ENCODE peak calls at places on chromosomes 3 and 15, in seven cellular contexts. Y is K562, J is H1, L is HCT116, R is HepG2, G is SK-N-SH, N is GM12878. H is an unnamed sample.

GRCh38 chr15:42544858-42545629 is 3.5 kb downstream of the LRRC57 start:
- DNase-seq in R (no peak), L (no peak), Y (peak), J (no peak), G (no peak), N (no peak), H (no peak)

GRCh38 chr3:171654809-171655208 is 155.5 kb downstream of the PLD1 start:
- DNase-seq in N (no peak), L (no peak), G (no peak), R (no peak), Y (no peak), J (no peak), H (peak)

GRCh38 chr3:16182183-16182582 is 7.7 kb downstream of the GALNT15 start:
- DNase-seq in R (no peak), L (no peak), N (no peak), G (no peak), Y (no peak), J (no peak), H (no peak)

GRCh38 chr3:36707623-36708409 is 56.5 kb downstream of the DCLK3 start:
- DNase-seq in J (no peak), N (no peak), G (no peak), L (peak), R (no peak), Y (peak), H (no peak)

GRCh38 chr15:43550527-43551363 is 33.3 kb downstream of the MAP1A start:
- DNase-seq in J (no peak), Y (no peak), R (no peak), L (no peak), G (no peak), N (no peak), H (no peak)

GRCh38 chr15:90959894-90960293 is 5.2 kb downstream of the RCCD1 start:
- DNase-seq in L (no peak), Y (no peak), J (no peak), R (no peak), N (no peak), G (no peak), H (no peak)

GRCh38 chr3:44050051-44050570 is 191.6 kb upstream of the TOPAZ1 start:
- DNase-seq in L (no peak), R (no peak), G (no peak), N (no peak), J (no peak), Y (no peak), H (no peak)

GRCh38 chr3:158532099-158532734 is 38.8 kb upstream of the MLF1 start:
- DNase-seq in R (peak), Y (peak), J (no peak), N (no peak), L (peak), G (peak), H (peak)

GRCh38 chr3:12371525-12372140 is 82.8 kb downstream of the PPARG start:
- DNase-seq in G (peak), N (no peak), R (no peak), Y (no peak), L (no peak), J (no peak), H (no peak)

GRCh38 chr3:30681276-30682211 is 75.1 kb downstream of the TGFBR2 start:
- DNase-seq in R (no peak), N (no peak), J (no peak), L (no peak), G (peak), Y (no peak), H (no peak)

GRCh38 chr3:46127503-46127902 is 80.6 kb downstream of the CCR1 start:
- DNase-seq in J (no peak), G (no peak), N (no peak), L (peak), Y (no peak), R (peak), H (peak)

DNA sequence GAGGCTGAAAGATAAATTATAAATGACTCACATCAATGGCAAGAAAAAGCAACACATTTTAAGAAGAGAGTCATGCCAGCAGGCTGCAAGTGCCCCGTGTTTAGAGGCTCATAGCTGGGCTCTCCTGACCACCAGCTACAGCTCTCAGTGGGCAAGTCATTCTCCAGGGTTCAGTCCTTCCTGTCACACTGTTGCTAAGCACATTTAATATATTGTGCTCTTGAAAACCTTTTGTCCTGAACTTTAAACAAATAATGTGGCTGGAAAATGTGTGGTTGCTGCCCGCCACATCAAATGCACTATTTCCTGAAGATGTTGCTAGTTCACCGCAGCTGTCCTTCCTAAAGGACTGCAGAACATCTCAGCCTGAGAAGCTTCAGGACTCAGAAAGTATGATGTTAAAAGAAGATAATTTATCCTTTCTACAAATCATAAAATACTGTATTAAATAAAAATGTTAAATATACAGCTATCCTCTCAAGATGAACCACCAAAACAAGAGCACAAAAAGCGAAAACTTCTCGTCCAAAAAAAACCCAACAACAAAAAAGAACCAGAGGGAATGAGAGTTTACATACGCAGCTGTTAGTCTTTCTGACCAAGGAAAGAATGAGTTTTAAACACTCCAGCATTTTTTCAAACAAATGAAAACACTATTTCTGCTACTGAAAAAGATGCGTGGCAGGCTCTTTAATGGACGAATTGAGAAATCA is 956 bp downstream of the TARS3 start:
- DNase-seq in Y (no peak), G (peak), L (no peak), N (peak), J (no peak), R (no peak), H (peak)
- TF ChIP-seq JUND in Y (no peak), G (no peak), L (no peak), N (no peak), J (no peak), R (no peak), H (no peak)

GRCh38 chr3:119695480-119695879 is 7.3 kb upstream of the CFAP91 start:
- DNase-seq in N (no peak), Y (peak), G (no peak), J (no peak), R (no peak), L (peak), H (no peak)

DNA sequence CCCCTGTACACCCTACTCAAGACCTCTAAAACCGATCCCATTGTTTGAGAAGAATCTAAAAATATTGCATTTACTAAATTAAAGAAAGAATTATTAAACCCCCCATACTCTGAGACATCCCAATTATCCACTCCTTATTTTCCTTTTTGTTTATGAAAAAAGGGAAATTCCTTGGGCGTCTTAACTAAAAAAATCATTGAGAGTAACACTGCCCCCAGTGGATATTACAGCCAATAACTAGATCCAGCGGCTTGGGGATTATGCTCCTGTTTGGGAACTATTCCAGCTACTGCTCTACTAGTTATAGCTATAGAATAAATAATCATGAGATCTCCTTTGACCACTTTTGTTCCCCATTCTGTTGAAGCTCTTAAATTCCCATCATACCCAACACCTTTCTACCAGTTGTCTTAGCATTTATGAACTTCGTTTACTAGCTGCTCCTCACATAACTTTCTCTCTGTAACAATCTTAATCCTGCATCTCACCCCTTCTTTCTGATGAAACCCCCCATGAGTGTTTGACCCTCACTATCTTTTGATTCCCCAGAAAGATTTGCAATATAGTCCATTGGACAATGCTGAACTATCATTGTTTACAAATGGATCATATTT is 12.7 kb upstream of the CFAP91 start:
- DNase-seq in G (peak), J (no peak), L (no peak), R (peak), N (no peak), Y (peak), H (peak)
- TF ChIP-seq JUND in G (no peak), J (no peak), L (no peak), R (no peak), N (no peak), Y (no peak), H (no peak)

GRCh38 chr3:49244589-49245205 is 32.3 kb downstream of the C3orf62 start:
- DNase-seq in Y (no peak), L (no peak), G (no peak), R (no peak), N (no peak), J (no peak), H (no peak)
- TF ChIP-seq JUND in Y (no peak), L (peak), G (no peak), R (no peak), N (no peak), J (no peak), H (no peak)

GRCh38 chr3:24344784-24345439 is 149.7 kb downstream of the THRB start:
- DNase-seq in L (no peak), G (no peak), J (no peak), Y (no peak), N (no peak), R (no peak), H (no peak)
- TF ChIP-seq JUND in L (no peak), G (no peak), J (no peak), Y (no peak), N (no peak), R (no peak), H (no peak)

DNA sequence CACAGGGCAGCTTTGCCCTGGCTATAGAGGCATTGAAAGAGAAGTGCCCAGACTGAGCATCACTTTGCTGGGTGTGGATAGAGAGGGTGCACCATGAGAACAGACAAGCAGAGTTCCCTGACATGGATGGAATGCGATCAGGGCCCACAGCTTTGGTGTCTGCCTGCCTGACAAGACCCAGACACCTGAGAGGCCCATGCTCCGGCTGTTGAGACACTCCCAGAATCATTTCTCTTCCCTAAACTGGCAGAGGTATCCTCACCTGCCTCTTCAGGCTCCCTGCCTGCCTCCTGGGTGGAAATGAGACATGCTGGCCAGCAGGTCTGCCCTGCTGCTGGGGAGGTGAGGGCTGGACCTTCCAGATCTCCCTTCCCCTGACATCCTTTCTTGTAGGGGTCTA is 10.4 kb upstream of the CHST14 start:
- DNase-seq in L (no peak), Y (no peak), N (no peak), R (no peak), J (no peak), G (no peak), H (no peak)
- TF ChIP-seq JUND in L (no peak), Y (no peak), N (no peak), R (no peak), J (no peak), G (no peak), H (no peak)

GRCh38 chr3:59212128-59212764 is 162.4 kb upstream of the CFAP20DC start:
- DNase-seq in L (peak), J (no peak), N (peak), R (peak), Y (peak), G (peak), H (peak)
- TF ChIP-seq JUND in L (no peak), J (no peak), N (no peak), R (no peak), Y (no peak), G (no peak), H (no peak)

DNA sequence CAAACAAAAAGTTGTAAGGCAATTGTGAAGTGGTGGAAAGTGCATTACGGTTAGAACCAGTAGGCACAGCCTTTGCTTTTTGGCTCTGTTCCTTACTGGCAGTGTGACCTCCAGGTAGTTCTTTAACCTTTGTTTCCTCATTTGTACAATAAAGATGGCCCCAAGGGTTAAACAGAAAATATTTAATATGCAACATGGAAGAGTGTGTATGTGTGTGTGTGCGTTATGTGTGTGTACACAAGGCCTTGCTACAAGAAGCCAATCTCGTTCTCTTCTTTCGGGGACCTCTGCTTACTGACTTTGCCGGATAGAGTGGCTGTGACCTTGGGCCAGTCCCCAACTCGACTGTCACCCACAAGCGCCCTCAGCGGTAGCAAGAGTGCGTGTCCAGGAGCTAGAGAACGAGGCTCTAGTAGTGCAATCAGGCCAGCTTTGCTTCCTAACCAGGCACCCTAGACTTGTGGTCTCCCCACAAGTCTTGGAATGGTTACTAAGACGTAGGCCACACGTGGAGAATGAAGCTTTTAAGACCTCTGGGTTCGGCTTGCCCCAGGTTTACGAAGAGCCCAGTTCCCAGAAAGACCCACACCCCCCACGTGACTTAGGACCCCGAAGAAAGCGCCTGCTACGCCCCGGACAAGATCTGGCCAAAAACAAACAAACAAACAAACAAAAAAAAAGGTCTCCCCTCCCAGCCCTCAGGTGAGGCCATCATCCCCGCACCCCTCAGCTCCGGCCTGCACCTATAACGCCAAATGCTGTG is 593 bp downstream of the CIAO2A start:
- DNase-seq in Y (peak), J (peak), R (peak), L (no peak), N (no peak), G (peak), H (no peak)
- TF ChIP-seq JUND in Y (no peak), J (no peak), R (no peak), L (no peak), N (no peak), G (no peak), H (no peak)

GRCh38 chr3:27720899-27721716 is 1.0 kb downstream of the EOMES start:
- DNase-seq in Y (no peak), R (no peak), L (peak), J (peak), G (peak), N (no peak), H (no peak)
- TF ChIP-seq JUND in Y (no peak), R (no peak), L (no peak), J (no peak), G (no peak), N (no peak), H (no peak)

DNA sequence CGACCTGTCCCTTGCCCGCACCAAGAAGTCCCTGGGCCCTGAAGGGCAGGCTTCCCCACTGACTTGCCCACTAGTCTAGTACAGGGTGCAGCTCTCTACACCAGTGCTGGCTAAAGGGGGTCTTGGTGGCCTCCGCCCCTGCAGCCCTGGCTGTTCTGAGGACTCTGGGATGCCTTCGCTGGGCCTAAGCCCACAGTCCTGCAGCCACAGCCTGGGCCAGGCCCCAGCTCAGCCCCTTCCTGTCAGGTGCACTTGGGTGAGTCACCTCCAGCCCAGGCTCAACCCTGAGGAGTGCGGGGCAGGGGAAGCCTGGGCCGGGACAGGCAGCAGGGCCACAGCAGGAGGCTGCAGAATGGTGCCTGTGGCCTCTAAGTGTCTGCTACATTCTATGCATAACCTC is 971 bp downstream of the C3orf22 start:
- DNase-seq in N (no peak), G (peak), Y (no peak), L (no peak), R (no peak), J (no peak), H (no peak)
- TF ChIP-seq JUND in N (no peak), G (no peak), Y (no peak), L (no peak), R (no peak), J (no peak), H (no peak)

DNA sequence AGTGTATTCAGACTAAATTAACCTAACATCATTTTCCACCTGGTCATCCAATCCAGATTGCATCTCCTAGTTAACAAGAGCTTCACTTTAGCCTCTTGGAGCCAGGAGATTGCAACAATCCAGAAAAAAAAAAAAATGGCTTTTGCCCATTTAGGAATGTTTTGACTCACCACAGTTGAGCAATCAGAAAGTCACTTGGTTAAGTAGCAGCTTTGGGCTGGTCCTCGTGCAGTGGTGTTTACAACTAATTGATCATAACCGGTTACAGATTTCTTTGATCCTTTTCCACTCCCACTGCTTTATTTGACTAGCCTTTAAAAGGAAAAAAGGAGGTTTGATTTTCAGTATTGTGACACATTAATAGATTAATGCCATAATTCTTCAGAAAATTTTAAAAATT is 688.8 kb upstream of the CCDC54 start:
- DNase-seq in Y (no peak), L (no peak), J (no peak), R (peak), N (no peak), G (no peak), H (no peak)
- TF ChIP-seq JUND in Y (no peak), L (no peak), J (no peak), R (no peak), N (no peak), G (peak), H (no peak)